ENCODE peak calls at places on chromosomes 3 and 15, in nine cellular contexts. P is fibroblast of the aortic adventitia, W is Karpas-422, O is T47D, U is epithelial cell of esophagus, S is WTC11, Q is brain microvascular endothelial cell, K is GM06990, I is NCI-H748 treated with DMSO at 0.1 percent for 48 hours. X is an unnamed sample.

GRCh38 chr3:124529826-124530571 is 200.3 kb upstream of the UMPS start:
- DNase-seq in S (no peak), O (no peak), U (peak), I (no peak), Q (peak), W (no peak), K (no peak), P (no peak), X (no peak)

GRCh38 chr3:157618075-157618760 is 115.0 kb upstream of the VEPH1 start:
- DNase-seq in I (peak), W (peak), U (peak), P (peak), Q (peak), K (peak), S (no peak), O (peak), X (peak)

GRCh38 chr3:127853681-127854080 is 31.4 kb upstream of the MGLL start:
- DNase-seq in U (no peak), I (no peak), O (peak), K (no peak), S (peak), Q (no peak), P (no peak), W (peak), X (peak)

GRCh38 chr15:70399204-70399603 is 301.5 kb upstream of the TLE3 start:
- DNase-seq in O (no peak), S (no peak), K (no peak), Q (no peak), U (no peak), I (no peak), P (no peak), W (no peak), X (no peak)

GRCh38 chr15:44808557-44808956 is 72.2 kb downstream of the TRIM69 start:
- DNase-seq in W (no peak), K (no peak), O (no peak), I (no peak), U (no peak), P (no peak), Q (no peak), S (no peak), X (no peak)

GRCh38 chr3:158532099-158532734 is 38.8 kb upstream of the MLF1 start:
- DNase-seq in S (no peak), U (peak), P (peak), Q (peak), K (peak), I (no peak), O (peak), W (peak), X (peak)

GRCh38 chr3:40310690-40311089 is 1.2 kb downstream of the EIF1B start:
- DNase-seq in U (peak), P (peak), W (no peak), Q (no peak), I (no peak), S (no peak), K (no peak), O (no peak), X (no peak)

GRCh38 chr3:44030690-44031344 is 210.9 kb upstream of the TOPAZ1 start:
- DNase-seq in S (no peak), K (no peak), Q (no peak), I (no peak), P (peak), U (no peak), W (no peak), O (no peak), X (no peak)

GRCh38 chr3:170614214-170614966 is 28.5 kb upstream of the SLC7A14 start:
- DNase-seq in K (no peak), U (peak), P (peak), W (no peak), Q (peak), S (no peak), O (peak), I (no peak), X (peak)

GRCh38 chr3:67016522-67017080 is 18.5 kb downstream of the KBTBD8 start:
- DNase-seq in I (no peak), U (no peak), Q (no peak), S (no peak), P (no peak), K (no peak), O (no peak), W (peak), X (no peak)

GRCh38 chr15:25054329-25054728 is 99.5 kb downstream of the SNRPN start:
- DNase-seq in P (no peak), U (no peak), K (no peak), Q (no peak), I (no peak), O (no peak), W (no peak), S (no peak), X (no peak)

GRCh38 chr15:65263313-65263712 is 23.4 kb downstream of the PARP16 start:
- DNase-seq in U (no peak), Q (no peak), W (no peak), O (no peak), S (no peak), K (no peak), P (peak), I (no peak), X (no peak)

GRCh38 chr15:76753771-76754170 is 151.4 kb downstream of the SCAPER start:
- DNase-seq in P (no peak), O (no peak), S (no peak), W (no peak), K (no peak), I (no peak), U (peak), Q (no peak), X (no peak)

GRCh38 chr3:3586843-3587626 is 212.2 kb upstream of the LRRN1 start:
- DNase-seq in U (no peak), P (no peak), Q (no peak), K (no peak), W (no peak), S (no peak), I (no peak), O (no peak), X (no peak)

GRCh38 chr3:115999001-115999400 is 375.7 kb downstream of the GAP43 start:
- DNase-seq in U (no peak), O (no peak), W (no peak), I (no peak), K (no peak), P (no peak), Q (no peak), S (no peak), X (no peak)

GRCh38 chr3:112671930-112672715 is 31.2 kb upstream of the CCDC80 start:
- DNase-seq in I (no peak), O (no peak), P (peak), K (no peak), S (no peak), Q (peak), W (no peak), U (peak), X (no peak)

GRCh38 chr3:197104738-197105137 is 75.1 kb upstream of the MELTF start:
- DNase-seq in Q (no peak), W (no peak), S (no peak), O (no peak), K (no peak), U (peak), I (no peak), P (no peak), X (no peak)

GRCh38 chr3:66483006-66483928 is 17.6 kb downstream of the LRIG1 start:
- DNase-seq in U (no peak), K (no peak), Q (peak), O (peak), P (peak), S (peak), I (no peak), W (no peak), X (no peak)

GRCh38 chr15:100111103-100112060 is 230.4 kb downstream of the ADAMTS17 start:
- DNase-seq in I (no peak), U (peak), W (no peak), O (no peak), Q (peak), P (peak), K (no peak), S (no peak), X (no peak)

GRCh38 chr3:13414040-13414729 is 5.9 kb downstream of the NUP210 start:
- DNase-seq in Q (no peak), K (peak), P (no peak), I (no peak), W (peak), S (no peak), U (no peak), O (peak), X (no peak)

X was measured in HuH-7.5.